ENCODE peak calls at places on chromosomes 16 and 17, in seven cellular contexts. Q is thyroid gland, X is mucosa of descending colon, N is adrenal gland, K is brain microvascular endothelial cell, U is GM12878, E is heart right ventricle. L is an unnamed sample. For H3K36me3, the result is how much of the 10 kb centered on the place peaks cover.

GRCh38 chr17:81556175-81556691 is 4.1 kb upstream of the FAAP100 start:
- DNase-seq in Q (peak), K (peak), X (peak), E (no peak), U (no peak), N (peak), L (no peak)

GRCh38 chr16:78925071-78925714 is 675.3 kb downstream of the MAF start:
- DNase-seq in Q (peak), X (no peak), E (peak), N (peak), U (no peak), K (no peak), L (no peak)

GRCh38 chr16:81567987-81568748 is 123.6 kb downstream of the CMIP start:
- DNase-seq in E (peak), K (no peak), X (no peak), Q (no peak), U (no peak), N (peak), L (peak)

GRCh38 chr17:30920282-30920681 is 1.5 kb upstream of the ADAP2 start:
- DNase-seq in K (peak), E (peak), Q (no peak), U (no peak), X (no peak), N (no peak), L (no peak)

GRCh38 chr17:8914554-8914953 is 47.1 kb upstream of the PIK3R6 start:
- DNase-seq in E (no peak), U (no peak), N (no peak), Q (no peak), K (no peak), X (no peak), L (no peak)

GRCh38 chr16:19815418-19815817 is 69.2 kb downstream of the GPRC5B start:
- DNase-seq in N (no peak), E (no peak), K (no peak), Q (no peak), U (no peak), X (no peak), L (no peak)

GRCh38 chr17:45234641-45235040 is 13.0 kb downstream of the FMNL1 start:
- DNase-seq in K (no peak), X (no peak), N (no peak), U (no peak), E (no peak), Q (no peak), L (no peak)

GRCh38 chr16:48129926-48130325 is 25.9 kb downstream of the ABCC12 start:
- DNase-seq in E (no peak), Q (no peak), N (no peak), U (no peak), K (no peak), X (no peak), L (no peak)

GRCh38 chr16:71693168-71693567 is 31.3 kb downstream of the PHLPP2 start:
- DNase-seq in U (no peak), X (no peak), N (no peak), E (no peak), K (no peak), Q (no peak), L (no peak)

GRCh38 chr17:45783593-45784292 is 377 bp upstream of the CRHR1 start:
- DNase-seq in E (no peak), K (no peak), N (no peak), X (no peak), Q (peak), U (no peak), L (no peak)

GRCh38 chr17:64741038-64741641 is 79.0 kb upstream of the SMURF2 start:
- DNase-seq in N (peak), X (no peak), U (no peak), Q (peak), K (no peak), E (no peak), L (no peak)

GRCh38 chr16:59296002-59296401 is 561.9 kb upstream of the GOT2 start:
- DNase-seq in K (no peak), N (no peak), X (no peak), Q (no peak), U (no peak), E (no peak), L (no peak)

GRCh38 chr17:66963521-66964082 is 905 bp upstream of the CACNG4 start:
- DNase-seq in Q (no peak), X (no peak), N (no peak), U (no peak), K (no peak), E (no peak), L (no peak)

GRCh38 chr17:75315541-75316243 is 26.5 kb upstream of the SLC25A19 start:
- DNase-seq in K (no peak), N (peak), U (no peak), X (no peak), E (no peak), Q (no peak), L (no peak)

GRCh38 chr17:4130715-4131114 is 12.1 kb downstream of the ZZEF1 start:
- DNase-seq in N (peak), U (no peak), K (no peak), Q (no peak), E (no peak), X (no peak), L (no peak)

GRCh38 chr17:40071720-40072480 is 9.1 kb downstream of the THRA start:
- DNase-seq in N (peak), K (no peak), X (peak), U (no peak), E (peak), Q (peak), L (no peak)

GRCh38 chr17:59859444-59860025 is 33.2 kb downstream of the TUBD1 start:
- DNase-seq in Q (no peak), K (peak), U (no peak), N (no peak), X (no peak), E (no peak), L (no peak)

GRCh38 chr17:30191072-30191471 is 44.4 kb downstream of the SLC6A4 start:
- DNase-seq in U (no peak), K (no peak), N (no peak), X (no peak), E (no peak), Q (no peak), L (no peak)

GRCh38 chr17:43142153-43142552 is 17.0 kb upstream of the BRCA1 start:
- DNase-seq in U (no peak), Q (no peak), E (no peak), K (no peak), X (no peak), N (no peak), L (no peak)

GRCh38 chr16:6643083-6643686 is 689.5 kb upstream of the RBFOX1 start:
- DNase-seq in U (peak), K (peak), E (no peak), Q (peak), X (no peak), N (peak), L (no peak)

GRCh38 chr16:17529982-17530760 is 59.4 kb upstream of the XYLT1 start:
- DNase-seq in X (no peak), K (no peak), Q (no peak), U (peak), E (no peak), N (no peak), L (no peak)

GRCh38 chr17:57142925-57143324 is 57.9 kb downstream of the AKAP1 start:
- DNase-seq in Q (no peak), U (no peak), K (peak), E (no peak), X (no peak), N (peak), L (no peak)

GRCh38 chr17:77141846-77142449 is 1.2 kb downstream of the SEC14L1 start:
- DNase-seq in U (no peak), X (no peak), E (no peak), Q (no peak), K (no peak), N (no peak), L (no peak)

GRCh38 chr16:51402785-51403184 is 251.7 kb upstream of the SALL1 start:
- DNase-seq in U (no peak), K (no peak), Q (no peak), E (no peak), N (no peak), X (no peak), L (no peak)

GRCh38 chr16:50316848-50317630 is 50.7 kb downstream of the ADCY7 start:
- DNase-seq in U (no peak), N (no peak), E (no peak), X (no peak), K (no peak), Q (no peak), L (no peak)

GRCh38 chr16:72255785-72256184 is 83.8 kb upstream of the PMFBP1 start:
- DNase-seq in X (no peak), N (no peak), U (no peak), E (no peak), Q (no peak), K (no peak), L (no peak)

GRCh38 chr17:79936661-79937434 is 97.6 kb upstream of the CBX4 start:
- DNase-seq in U (no peak), X (peak), E (peak), K (no peak), Q (no peak), N (no peak), L (no peak)

GRCh38 chr16:57475711-57476339 is 10.5 kb downstream of the DOK4 start:
- DNase-seq in X (peak), Q (peak), K (peak), N (peak), U (no peak), E (no peak), L (no peak)

GRCh38 chr16:16938980-16939379 is 531.8 kb downstream of the XYLT1 start:
- DNase-seq in E (no peak), K (no peak), U (no peak), Q (no peak), N (no peak), X (no peak), L (no peak)

GRCh38 chr17:58615768-58616659 is 75.8 kb downstream of the TEX14 start:
- DNase-seq in E (no peak), X (no peak), U (peak), K (no peak), N (no peak), Q (no peak), L (no peak)

GRCh38 chr17:63275968-63276349 is 170.1 kb downstream of the CYB561 start:
- DNase-seq in N (no peak), Q (no peak), U (no peak), K (no peak), E (no peak), X (no peak), L (no peak)

GRCh38 chr16:71807905-71808592 is 585 bp downstream of the AP1G1 start:
- DNase-seq in K (peak), Q (peak), N (peak), U (no peak), X (no peak), E (no peak), L (no peak)

GRCh38 chr16:8798174-8798527 is 512 bp downstream of the PMM2 start:
- DNase-seq in N (peak), X (no peak), K (peak), E (no peak), U (no peak), Q (no peak), L (no peak)

GRCh38 chr16:77946834-77947233 is 75.5 kb upstream of the CLEC3A start:
- DNase-seq in N (peak), Q (no peak), E (no peak), K (no peak), U (no peak), X (no peak), L (no peak)

GRCh38 chr16:84600343-84601229 is 17.3 kb downstream of the COTL1 start:
- DNase-seq in E (no peak), X (no peak), N (no peak), U (peak), Q (no peak), K (no peak), L (no peak)

DNA sequence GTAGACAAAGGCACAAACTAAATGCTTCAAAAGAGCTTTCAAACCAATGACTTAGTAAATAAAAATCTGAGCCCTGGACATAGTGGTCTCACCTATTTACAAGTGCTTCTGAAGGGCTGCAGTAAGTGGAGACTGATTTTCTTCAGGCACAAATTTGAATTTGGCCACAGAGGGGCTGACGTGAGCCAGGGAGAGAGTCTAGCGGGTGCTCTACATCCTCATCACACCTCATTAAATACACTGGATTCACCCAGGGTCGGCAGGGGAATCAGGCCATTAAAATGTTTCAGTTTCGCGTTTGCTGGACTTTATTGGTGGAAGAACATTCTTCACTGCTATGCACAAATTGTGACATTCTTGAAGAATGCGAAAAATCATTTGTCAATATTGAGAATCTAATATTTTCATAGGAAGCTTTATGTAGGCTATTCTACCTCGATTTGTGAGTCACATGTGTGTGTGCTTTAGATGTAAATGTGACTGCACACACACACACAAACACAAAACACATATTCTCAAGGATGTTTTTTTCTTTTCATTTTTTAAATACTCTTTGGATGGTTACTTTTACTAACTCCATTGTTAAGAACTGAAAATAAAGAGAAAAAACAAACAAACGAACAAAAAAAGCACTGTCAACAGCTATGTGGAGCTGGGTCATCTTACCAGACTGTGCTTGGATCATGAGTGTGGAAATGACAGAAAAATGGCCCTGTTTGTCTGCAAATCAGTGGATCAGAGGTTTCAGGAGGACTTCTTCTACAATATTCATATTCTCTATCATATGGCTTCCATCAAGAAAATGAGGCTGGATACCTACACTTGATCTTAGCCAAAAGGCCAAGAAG is 58.9 kb downstream of the CDH11 start:
- DNase-seq in X (no peak), Q (no peak), K (no peak), U (no peak), N (no peak), E (no peak), L (no peak)
- TF ChIP-seq CTCF in X (no peak), Q (no peak), K (no peak), U (no peak), N (no peak), E (no peak), L (no peak)

DNA sequence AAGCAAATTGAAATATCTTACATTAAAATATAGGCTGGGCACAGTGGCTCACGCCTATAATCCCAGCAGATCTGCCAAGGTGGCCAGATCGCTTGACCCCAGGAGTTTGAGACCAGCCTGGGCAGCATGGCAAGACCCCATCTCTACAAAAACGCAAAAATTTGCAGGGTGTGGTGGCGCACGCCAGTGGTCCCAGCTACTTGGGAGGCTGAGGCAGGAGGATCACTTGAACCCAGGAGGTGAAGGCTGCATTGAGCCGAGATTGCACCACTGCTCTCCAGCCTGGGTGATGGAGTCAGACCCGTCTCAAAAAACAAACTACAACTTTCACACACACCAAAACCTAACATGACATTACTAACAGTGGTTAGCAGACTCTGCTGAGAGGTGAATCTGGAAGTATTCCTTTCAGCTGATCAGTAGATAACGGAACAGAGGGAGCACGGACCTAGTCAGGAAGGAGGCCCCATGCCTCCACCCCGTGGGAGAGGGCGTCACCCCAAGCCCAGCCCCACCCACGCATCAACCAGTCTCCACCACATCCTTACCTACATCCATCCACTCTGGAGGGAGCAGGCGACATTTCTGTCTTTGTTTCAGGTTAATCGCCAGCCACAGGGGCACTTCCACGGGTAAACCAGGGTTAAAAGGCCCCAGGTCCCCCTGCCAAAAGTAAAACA is 1.7 kb downstream of the GINS2 start:
- DNase-seq in E (no peak), K (no peak), U (no peak), X (peak), N (no peak), Q (no peak), L (no peak)
- H3K36me3 ChIP-seq in E (under half), K (under half), U (under half), X (under half), N (under half), Q (under half), L (under half)

GRCh38 chr17:29116652-29117439 is 63.4 kb downstream of the MYO18A start:
- DNase-seq in N (peak), E (peak), K (peak), Q (peak), U (peak), X (peak), L (no peak)

GRCh38 chr17:29117440-29117753 is 62.8 kb downstream of the MYO18A start:
- DNase-seq in E (no peak), X (no peak), U (no peak), K (no peak), N (no peak), Q (no peak), L (no peak)

GRCh38 chr17:29115435-29115834 is 64.8 kb downstream of the MYO18A start:
- DNase-seq in N (no peak), U (no peak), X (no peak), Q (no peak), K (no peak), E (no peak), L (no peak)

GRCh38 chr17:29114141-29114540 is 66.1 kb downstream of the MYO18A start:
- DNase-seq in K (no peak), N (no peak), E (no peak), X (no peak), U (no peak), Q (no peak), L (no peak)

DNA sequence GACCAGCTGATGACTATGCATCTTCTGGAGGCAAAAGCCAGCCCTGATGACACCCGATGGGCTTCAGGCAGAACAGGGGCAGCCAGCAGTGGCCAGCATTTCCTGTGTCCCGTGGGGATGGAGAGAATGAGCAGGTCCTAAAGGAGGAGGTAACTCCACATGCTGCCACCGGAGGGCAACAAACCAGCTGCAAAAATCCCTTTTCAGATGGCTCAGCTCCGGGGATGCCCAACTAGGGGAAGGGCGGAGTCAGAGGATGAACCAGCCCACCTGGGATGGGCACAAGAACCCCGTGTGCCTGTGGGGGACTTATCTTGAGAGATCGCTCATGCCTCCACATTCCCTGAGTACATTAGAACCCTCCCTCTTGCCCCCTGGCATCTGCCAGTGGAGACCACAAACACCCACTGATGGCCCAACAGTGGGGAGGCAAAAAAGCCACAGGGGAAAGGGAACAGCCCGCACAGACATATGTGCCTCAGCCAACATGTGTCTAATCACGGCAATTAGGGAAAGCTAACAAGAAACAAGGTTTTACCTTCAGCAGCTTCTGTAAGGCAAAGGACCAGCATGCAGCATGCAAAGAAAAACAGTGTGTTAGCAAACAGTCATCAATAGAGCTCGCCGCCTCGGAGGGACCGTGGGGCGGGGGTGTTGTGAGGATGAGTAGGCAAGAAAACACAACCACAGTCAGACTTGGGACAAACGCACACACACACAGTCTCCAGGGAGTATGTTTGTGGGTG is 64.1 kb downstream of the MYO18A start:
- DNase-seq in U (no peak), E (no peak), K (no peak), N (peak), Q (no peak), X (no peak), L (no peak)
- TF ChIP-seq CTCF in U (peak), E (peak), K (peak), N (peak), Q (peak), X (no peak), L (peak)

DNA sequence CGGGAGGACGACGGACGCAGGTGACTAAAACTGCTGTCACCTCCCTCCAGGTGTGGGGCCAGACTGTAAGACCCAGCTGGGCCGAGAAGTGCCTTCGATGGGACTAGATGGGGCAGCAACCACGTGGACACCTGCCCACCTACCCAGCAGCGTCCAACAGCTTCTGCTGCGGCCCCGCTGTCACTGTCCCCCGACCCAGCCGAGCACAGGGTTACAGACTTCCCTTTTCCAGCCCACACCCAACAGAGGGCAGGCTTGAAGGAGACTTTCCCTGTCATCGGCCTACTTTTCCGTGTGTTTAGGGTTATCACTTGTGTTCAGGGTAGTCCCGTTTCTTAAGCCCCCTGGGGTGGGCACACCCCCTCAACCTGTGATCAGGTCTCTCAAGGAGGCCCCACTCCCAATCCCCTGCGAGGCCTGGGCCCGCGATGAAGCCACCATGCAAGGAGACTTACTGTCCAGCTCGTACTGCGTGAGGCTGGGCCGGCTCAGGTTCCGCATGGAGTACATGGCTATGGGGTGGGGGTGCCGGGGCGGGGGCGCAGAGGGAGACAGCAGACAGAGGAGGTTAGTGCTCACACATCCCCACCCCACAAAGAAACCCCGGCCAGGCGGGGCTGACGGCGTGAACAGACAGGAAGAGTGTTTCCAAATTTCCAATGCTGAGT is 68.8 kb upstream of the CDC42EP4 start:
- DNase-seq in Q (no peak), K (no peak), X (no peak), N (no peak), E (no peak), U (no peak), L (no peak)
- H3K36me3 ChIP-seq in Q (under half), K (under half), X (under half), N (under half), E (under half), U (under half), L (under half)

GRCh38 chr16:69260019-69260418 is 51.1 kb upstream of the VPS4A start:
- DNase-seq in E (no peak), K (no peak), N (no peak), Q (no peak), X (no peak), U (no peak), L (no peak)
- TF ChIP-seq CTCF in E (no peak), K (peak), N (no peak), Q (no peak), X (no peak), U (no peak), L (no peak)

L was measured in kidney epithelial cell.